ENCODE peak calls at places on chromosome 22, in seven cellular contexts. R is A549; D is spleen; G is CD4-positive, CD25-positive, alpha-beta regulatory T cell; X is psoas muscle; T is neuronal stem cell; J is lower lobe of right lung. U is an unnamed sample.

GRCh38 chr22:46593211-46593676 is 26.9 kb upstream of the GRAMD4 start:
- DNase-seq in R (no peak), T (no peak), D (peak), G (no peak), X (no peak), J (peak), U (no peak)

GRCh38 chr22:49962751-49963646 is 2.4 kb downstream of the PIM3 start:
- DNase-seq in J (peak), G (no peak), T (no peak), D (peak), R (no peak), X (peak), U (peak)

GRCh38 chr22:29476116-29476515 is 3.9 kb upstream of the NEFH start:
- DNase-seq in D (no peak), T (no peak), G (no peak), J (no peak), X (no peak), R (no peak), U (no peak)

GRCh38 chr22:34669001-34669400 is 397.0 kb upstream of the ISX start:
- DNase-seq in J (no peak), G (no peak), R (no peak), X (no peak), T (no peak), D (no peak), U (no peak)

GRCh38 chr22:30855677-30856518 is 112.7 kb downstream of the MORC2 start:
- DNase-seq in X (no peak), J (no peak), G (no peak), D (no peak), R (no peak), T (no peak), U (no peak)

GRCh38 chr22:45529966-45530575 is 27.4 kb downstream of the FBLN1 start:
- DNase-seq in G (no peak), D (no peak), T (no peak), X (no peak), R (no peak), J (no peak), U (no peak)

GRCh38 chr22:21718492-21718891 is 17.1 kb downstream of the YPEL1 start:
- DNase-seq in D (no peak), J (no peak), X (no peak), R (no peak), G (no peak), T (no peak), U (no peak)

GRCh38 chr22:48494968-48495750 is 1332.5 kb downstream of the BRD1 start:
- DNase-seq in X (peak), R (no peak), J (peak), D (peak), T (no peak), G (no peak), U (no peak)

GRCh38 chr22:39900306-39901227 is at the start of gene GRAP2:
- DNase-seq in G (peak), X (no peak), D (no peak), R (no peak), J (no peak), T (no peak), U (no peak)

GRCh38 chr22:23781065-23781464 is 5.7 kb upstream of the SMARCB1 start:
- DNase-seq in R (no peak), T (no peak), D (no peak), J (no peak), G (no peak), X (no peak), U (no peak)

GRCh38 chr22:39148727-39149535 is 3.5 kb downstream of the CBX7 start:
- DNase-seq in G (peak), J (no peak), D (peak), X (peak), R (no peak), T (no peak), U (peak)

GRCh38 chr22:36028646-36029405 is at the start of gene RBFOX2:
- DNase-seq in G (peak), J (peak), X (peak), R (peak), T (peak), D (peak), U (peak)

GRCh38 chr22:49976439-49977175 is 16.0 kb downstream of the PIM3 start:
- DNase-seq in T (no peak), R (no peak), G (no peak), D (no peak), X (no peak), J (no peak), U (no peak)

GRCh38 chr22:19844423-19845368 is 10.0 kb downstream of the GNB1L start:
- DNase-seq in J (peak), D (peak), T (no peak), X (peak), G (peak), R (no peak), U (peak)

GRCh38 chr22:29744902-29745301 is 21.9 kb downstream of the ZMAT5 start:
- DNase-seq in G (no peak), J (no peak), T (no peak), D (no peak), X (peak), R (no peak), U (no peak)

GRCh38 chr22:25407226-25407858 is 157.1 kb upstream of the GRK3 start:
- DNase-seq in G (no peak), T (no peak), R (no peak), J (no peak), X (no peak), D (no peak), U (no peak)

GRCh38 chr22:42856179-42856864 is 751 bp downstream of the ARFGAP3 start:
- DNase-seq in T (peak), D (peak), X (peak), J (peak), R (no peak), G (peak), U (peak)

GRCh38 chr22:42947211-42947990 is 67.5 kb downstream of the PACSIN2 start:
- DNase-seq in J (no peak), T (peak), X (peak), R (peak), D (no peak), G (no peak), U (peak)

GRCh38 chr22:19641254-19641982 is 72.9 kb upstream of the SEPTIN5 start:
- DNase-seq in T (peak), D (no peak), J (no peak), G (no peak), R (peak), X (no peak), U (no peak)

GRCh38 chr22:49300241-49300640 is 527.4 kb downstream of the BRD1 start:
- DNase-seq in R (no peak), J (no peak), T (no peak), D (peak), X (no peak), G (no peak), U (no peak)

GRCh38 chr22:49533886-49534285 is 293.8 kb downstream of the BRD1 start:
- DNase-seq in T (no peak), J (no peak), D (peak), G (no peak), X (no peak), R (no peak), U (no peak)

GRCh38 chr22:30015846-30016245 is 64.4 kb upstream of the HORMAD2 start:
- DNase-seq in X (no peak), T (no peak), G (no peak), J (no peak), R (no peak), D (no peak), U (no peak)

GRCh38 chr22:37193629-37194191 is 5.7 kb upstream of the C1QTNF6 start:
- DNase-seq in T (no peak), J (peak), R (no peak), X (peak), G (peak), D (no peak), U (peak)
- H3K27ac ChIP-seq in T (no peak), J (no peak), R (peak), X (peak), G (peak), D (peak), U (peak)

GRCh38 chr22:28348613-28349012 is 331.0 kb downstream of the TTC28 start:
- DNase-seq in D (no peak), T (no peak), R (no peak), J (no peak), X (no peak), G (no peak), U (no peak)

GRCh38 chr22:28346308-28346707 is 333.3 kb downstream of the TTC28 start:
- DNase-seq in G (no peak), X (no peak), D (no peak), R (no peak), J (no peak), T (no peak), U (no peak)

GRCh38 chr22:28349114-28349513 is 330.5 kb downstream of the TTC28 start:
- DNase-seq in G (no peak), D (no peak), R (no peak), T (no peak), J (no peak), X (no peak), U (no peak)

DNA sequence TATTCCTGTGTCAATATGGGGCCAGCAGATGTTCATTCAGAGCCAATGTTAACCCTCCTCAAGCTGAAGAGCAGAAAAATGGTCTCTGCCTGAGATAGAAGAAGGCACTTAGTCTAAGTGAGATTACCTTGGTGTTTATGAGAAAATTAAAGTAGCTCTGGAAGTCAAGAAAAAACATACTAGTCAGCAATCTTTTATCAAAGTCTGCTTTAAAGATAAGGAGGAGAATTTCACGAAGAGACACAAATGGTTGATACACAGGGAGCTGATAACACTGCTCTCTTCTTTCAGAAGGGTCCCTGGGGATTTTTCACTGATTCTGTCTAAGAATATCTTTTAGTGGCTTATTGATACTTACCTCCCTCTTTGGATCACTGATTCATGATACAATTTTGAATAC is 328.1 kb downstream of the TTC28 start:
- DNase-seq in D (no peak), G (no peak), J (no peak), R (no peak), T (no peak), X (no peak), U (no peak)
- H3K27ac ChIP-seq in D (no peak), G (no peak), J (no peak), R (no peak), T (no peak), X (no peak), U (no peak)

GRCh38 chr22:38069372-38070249 is 12.4 kb downstream of the PICK1 start:
- DNase-seq in T (no peak), G (no peak), J (no peak), R (no peak), D (no peak), X (peak), U (peak)
- H3K27ac ChIP-seq in T (peak), G (no peak), J (peak), R (no peak), D (no peak), X (peak), U (peak)

GRCh38 chr22:27062857-27063256 is 405.5 kb downstream of the MIAT start:
- DNase-seq in R (no peak), X (no peak), T (no peak), G (no peak), J (no peak), D (no peak), U (no peak)
- H3K27ac ChIP-seq in R (no peak), X (no peak), T (no peak), G (no peak), J (no peak), D (no peak), U (no peak)

U was measured in heart left ventricle.